ENCODE peak calls at places on chromosomes 5 and 9, in four cellular contexts. One of them, this sample, is unnamed.

GRCh38 chr5:10987881-10988504 is 227.0 kb upstream of the DAP start:
- DNase-seq in psoas muscle: no peak
- DNase-seq in AG04450: no peak
- DNase-seq in cardiac fibroblast: peak
- DNase-seq in this sample: peak

GRCh38 chr9:17824191-17824926 is 245.5 kb downstream of the SH3GL2 start:
- DNase-seq in cardiac fibroblast: no peak
- DNase-seq in psoas muscle: no peak
- DNase-seq in AG04450: no peak
- DNase-seq in this sample: no peak

GRCh38 chr9:133089271-133089671 is 27.5 kb downstream of the CEL start:
- DNase-seq in psoas muscle: no peak
- DNase-seq in cardiac fibroblast: no peak
- DNase-seq in AG04450: no peak
- DNase-seq in this sample: no peak

GRCh38 chr9:95461448-95462381 is 55.1 kb downstream of the PTCH1 start:
- DNase-seq in AG04450: no peak
- DNase-seq in cardiac fibroblast: no peak
- DNase-seq in psoas muscle: no peak
- DNase-seq in this sample: no peak

GRCh38 chr9:133351908-133352634 is 4.1 kb downstream of the RPL7A start:
- DNase-seq in AG04450: no peak
- DNase-seq in psoas muscle: no peak
- DNase-seq in cardiac fibroblast: peak
- DNase-seq in this sample: peak

GRCh38 chr5:18312016-18312415 is 677.8 kb downstream of the TAF11L14 start:
- DNase-seq in cardiac fibroblast: no peak
- DNase-seq in AG04450: no peak
- DNase-seq in psoas muscle: no peak
- DNase-seq in this sample: no peak

GRCh38 chr9:3576358-3576757 is 50.6 kb upstream of the RFX3 start:
- DNase-seq in cardiac fibroblast: peak
- DNase-seq in AG04450: no peak
- DNase-seq in psoas muscle: peak
- DNase-seq in this sample: no peak

GRCh38 chr5:115624994-115625393 is 842 bp downstream of the TMED7 start:
- DNase-seq in psoas muscle: no peak
- DNase-seq in AG04450: no peak
- DNase-seq in cardiac fibroblast: no peak
- DNase-seq in this sample: no peak

GRCh38 chr9:14313378-14313940 is 482 bp downstream of the NFIB start:
- DNase-seq in cardiac fibroblast: peak
- DNase-seq in AG04450: no peak
- DNase-seq in psoas muscle: peak
- DNase-seq in this sample: peak

GRCh38 chr9:113872485-113873143 is 3.5 kb upstream of the ZNF618 start:
- DNase-seq in AG04450: no peak
- DNase-seq in cardiac fibroblast: no peak
- DNase-seq in psoas muscle: no peak
- DNase-seq in this sample: no peak

GRCh38 chr5:172542651-172543131 is 88.4 kb upstream of the SH3PXD2B start:
- DNase-seq in AG04450: no peak
- DNase-seq in psoas muscle: no peak
- DNase-seq in cardiac fibroblast: no peak
- DNase-seq in this sample: no peak

GRCh38 chr5:113022661-113023060 is 46.1 kb downstream of the DCP2 start:
- DNase-seq in psoas muscle: no peak
- DNase-seq in AG04450: no peak
- DNase-seq in cardiac fibroblast: peak
- DNase-seq in this sample: no peak

GRCh38 chr5:28284788-28285187 is 1246.4 kb upstream of the CDH9 start:
- DNase-seq in cardiac fibroblast: no peak
- DNase-seq in AG04450: no peak
- DNase-seq in psoas muscle: no peak
- DNase-seq in this sample: no peak

GRCh38 chr5:16179936-16180788 is 571 bp upstream of the MARCHF11 start:
- DNase-seq in cardiac fibroblast: no peak
- DNase-seq in psoas muscle: no peak
- DNase-seq in AG04450: no peak
- DNase-seq in this sample: no peak

GRCh38 chr5:135478938-135479337 is 26.8 kb upstream of the TIFAB start:
- DNase-seq in psoas muscle: no peak
- DNase-seq in cardiac fibroblast: no peak
- DNase-seq in AG04450: no peak
- DNase-seq in this sample: no peak

GRCh38 chr9:127778280-127779135 is at the start of gene SH2D3C:
- DNase-seq in psoas muscle: peak
- DNase-seq in AG04450: no peak
- DNase-seq in cardiac fibroblast: no peak
- DNase-seq in this sample: no peak

GRCh38 chr5:93884254-93884653 is 142.9 kb upstream of the POU5F2 start:
- DNase-seq in cardiac fibroblast: no peak
- DNase-seq in psoas muscle: no peak
- DNase-seq in AG04450: no peak
- DNase-seq in this sample: no peak

GRCh38 chr9:121349009-121349408 is 21.0 kb downstream of the STOM start:
- DNase-seq in psoas muscle: no peak
- DNase-seq in cardiac fibroblast: no peak
- DNase-seq in AG04450: no peak
- DNase-seq in this sample: peak

GRCh38 chr9:121266356-121266755 is 1.6 kb upstream of the GSN start:
- DNase-seq in AG04450: no peak
- DNase-seq in psoas muscle: no peak
- DNase-seq in cardiac fibroblast: no peak
- DNase-seq in this sample: no peak

GRCh38 chr9:134283111-134283515 is 43.1 kb upstream of the RXRA start:
- DNase-seq in psoas muscle: peak
- DNase-seq in AG04450: peak
- DNase-seq in cardiac fibroblast: peak
- DNase-seq in this sample: peak

GRCh38 chr5:124457901-124458300 is 288.5 kb downstream of the ZNF608 start:
- DNase-seq in AG04450: no peak
- DNase-seq in psoas muscle: no peak
- DNase-seq in cardiac fibroblast: no peak
- DNase-seq in this sample: no peak

GRCh38 chr5:153441997-153442396 is 48.5 kb upstream of the GRIA1 start:
- DNase-seq in cardiac fibroblast: no peak
- DNase-seq in AG04450: no peak
- DNase-seq in psoas muscle: no peak
- DNase-seq in this sample: no peak

GRCh38 chr5:89083791-89084190 is 200.8 kb upstream of the MEF2C start:
- DNase-seq in cardiac fibroblast: peak
- DNase-seq in psoas muscle: no peak
- DNase-seq in AG04450: peak
- DNase-seq in this sample: peak

GRCh38 chr9:133795049-133795448 is 56.9 kb upstream of the SARDH start:
- DNase-seq in cardiac fibroblast: no peak
- DNase-seq in psoas muscle: no peak
- DNase-seq in AG04450: no peak
- DNase-seq in this sample: no peak

GRCh38 chr5:150918613-150919012 is 13.8 kb upstream of the ZNF300 start:
- DNase-seq in psoas muscle: no peak
- DNase-seq in cardiac fibroblast: peak
- DNase-seq in AG04450: no peak
- DNase-seq in this sample: peak

GRCh38 chr9:110320651-110321050 is 17.0 kb downstream of the TXNDC8 start:
- DNase-seq in cardiac fibroblast: no peak
- DNase-seq in psoas muscle: no peak
- DNase-seq in AG04450: no peak
- DNase-seq in this sample: peak

GRCh38 chr9:110319781-110320180 is 17.9 kb downstream of the TXNDC8 start:
- DNase-seq in cardiac fibroblast: no peak
- DNase-seq in AG04450: no peak
- DNase-seq in psoas muscle: no peak
- DNase-seq in this sample: no peak

GRCh38 chr9:110317921-110318320 is 19.7 kb downstream of the TXNDC8 start:
- DNase-seq in AG04450: no peak
- DNase-seq in cardiac fibroblast: no peak
- DNase-seq in psoas muscle: no peak
- DNase-seq in this sample: no peak

GRCh38 chr9:110321055-110321454 is 16.6 kb downstream of the TXNDC8 start:
- DNase-seq in cardiac fibroblast: no peak
- DNase-seq in psoas muscle: no peak
- DNase-seq in AG04450: no peak
- DNase-seq in this sample: no peak

GRCh38 chr9:110316255-110316921 is 21.3 kb downstream of the TXNDC8 start:
- DNase-seq in AG04450: no peak
- DNase-seq in psoas muscle: no peak
- DNase-seq in cardiac fibroblast: peak
- DNase-seq in this sample: no peak
- H3K4me3 ChIP-seq in AG04450: no peak
- H3K4me3 ChIP-seq in psoas muscle: no peak
- H3K4me3 ChIP-seq in cardiac fibroblast: no peak
- H3K4me3 ChIP-seq in this sample: no peak

DNA sequence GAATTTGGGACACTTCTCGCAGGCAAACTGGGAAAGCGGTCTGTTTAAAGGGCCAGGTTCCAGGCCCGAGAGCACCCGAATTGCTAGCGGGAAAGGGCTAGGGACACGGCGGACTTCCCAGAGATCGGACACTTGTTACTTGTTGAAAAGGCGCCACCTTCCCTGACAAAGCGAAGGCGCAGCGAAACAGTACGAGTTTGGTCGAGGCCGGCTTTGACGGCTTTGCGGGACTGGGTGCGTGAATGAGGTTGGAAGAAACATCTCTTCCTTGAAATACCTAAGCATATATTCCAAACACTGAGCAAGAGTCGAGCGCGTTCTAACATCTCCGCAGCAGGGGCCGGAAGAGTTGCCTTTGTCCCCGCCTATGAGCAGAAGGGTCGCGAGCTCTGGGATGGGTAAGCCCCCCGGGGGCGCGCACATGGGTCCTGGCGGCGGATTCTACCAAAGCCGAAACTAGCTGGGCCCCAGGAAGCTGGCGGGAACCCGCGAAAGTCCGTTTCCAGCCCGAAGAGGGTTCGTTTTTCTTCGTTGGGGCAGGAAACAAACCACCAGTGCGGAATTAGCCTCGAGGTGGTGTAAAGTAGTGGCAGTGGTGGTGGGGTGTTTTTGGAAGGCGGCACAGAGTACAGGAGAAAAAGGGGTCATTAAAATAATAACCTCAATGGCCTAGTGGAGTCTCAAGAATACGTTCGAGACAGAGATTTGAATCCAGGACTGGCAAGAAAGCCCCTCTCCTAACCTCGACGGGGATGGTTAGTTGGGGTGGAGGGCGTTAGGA is 1.5 kb downstream of the GDNF start:
- DNase-seq in cardiac fibroblast: peak
- DNase-seq in psoas muscle: peak
- DNase-seq in AG04450: no peak
- DNase-seq in this sample: peak
- TF ChIP-seq CTCF in cardiac fibroblast: peak
- TF ChIP-seq CTCF in psoas muscle: no peak
- TF ChIP-seq CTCF in AG04450: no peak
- TF ChIP-seq CTCF in this sample: no peak

GRCh38 chr5:170632266-170632984 is 128.6 kb downstream of the KCNIP1 start:
- DNase-seq in psoas muscle: no peak
- DNase-seq in AG04450: no peak
- DNase-seq in cardiac fibroblast: no peak
- DNase-seq in this sample: no peak

GRCh38 chr5:170631471-170632195 is 127.8 kb downstream of the KCNIP1 start:
- DNase-seq in AG04450: no peak
- DNase-seq in cardiac fibroblast: no peak
- DNase-seq in psoas muscle: no peak
- DNase-seq in this sample: no peak

GRCh38 chr5:170632985-170633234 is 129.1 kb downstream of the KCNIP1 start:
- DNase-seq in AG04450: no peak
- DNase-seq in psoas muscle: peak
- DNase-seq in cardiac fibroblast: no peak
- DNase-seq in this sample: no peak

GRCh38 chr5:170634236-170634990 is 130.6 kb downstream of the KCNIP1 start:
- DNase-seq in cardiac fibroblast: no peak
- DNase-seq in psoas muscle: no peak
- DNase-seq in AG04450: no peak
- DNase-seq in this sample: no peak

DNA sequence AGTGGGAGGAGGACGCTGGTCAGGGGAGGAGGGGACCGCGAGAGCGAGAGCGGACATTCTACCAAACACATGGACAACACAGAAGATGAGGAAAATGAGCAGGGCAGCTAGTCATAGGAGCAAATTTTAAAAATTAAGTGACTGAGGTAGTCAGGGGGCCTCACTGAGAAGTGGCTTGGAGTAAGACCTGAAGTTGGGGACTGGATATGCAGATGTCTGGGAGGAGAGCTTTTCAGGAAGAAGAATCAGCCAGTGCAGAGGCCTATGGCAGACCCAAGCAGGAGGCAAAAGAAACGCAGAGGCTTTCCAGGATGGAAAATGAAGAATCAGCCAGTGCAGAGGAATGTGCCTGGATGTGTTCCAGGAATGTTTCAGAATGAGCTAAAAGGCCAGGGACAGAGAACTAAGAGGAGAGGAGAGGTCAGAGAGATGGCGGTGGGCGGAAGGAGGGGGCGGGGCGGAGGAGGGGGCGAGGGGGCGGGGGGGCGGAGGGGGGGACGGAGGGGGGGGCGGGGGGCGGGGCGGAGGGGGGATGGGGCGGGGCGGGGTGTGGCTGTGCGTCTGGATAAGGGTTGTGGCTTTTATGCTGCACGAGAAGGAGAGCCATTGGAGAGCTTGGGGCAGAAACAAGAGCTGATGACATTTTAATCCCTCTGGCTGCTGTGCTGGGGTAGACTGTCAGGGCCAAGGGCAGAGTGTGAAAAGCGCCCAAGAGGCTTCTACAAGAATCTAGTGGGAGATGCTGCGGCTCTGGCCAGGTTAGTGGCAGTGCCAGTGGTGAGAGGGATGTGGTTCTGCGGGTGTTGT is 129.6 kb downstream of the KCNIP1 start:
- DNase-seq in AG04450: peak
- DNase-seq in cardiac fibroblast: peak
- DNase-seq in psoas muscle: peak
- DNase-seq in this sample: peak
- H3K4me3 ChIP-seq in AG04450: peak
- H3K4me3 ChIP-seq in cardiac fibroblast: peak
- H3K4me3 ChIP-seq in psoas muscle: peak
- H3K4me3 ChIP-seq in this sample: peak

GRCh38 chr5:78237911-78238310 is 56.6 kb downstream of the AP3B1 start:
- DNase-seq in AG04450: no peak
- DNase-seq in psoas muscle: no peak
- DNase-seq in cardiac fibroblast: no peak
- DNase-seq in this sample: no peak
- TF ChIP-seq CTCF in AG04450: no peak
- TF ChIP-seq CTCF in psoas muscle: no peak
- TF ChIP-seq CTCF in cardiac fibroblast: no peak
- TF ChIP-seq CTCF in this sample: no peak

This sample was measured in astrocyte of the spinal cord.